ENCODE peak calls at places on chromosomes 3 and 15, in eight cellular contexts. W, Z, A, L, Q, U, N and V are unnamed samples.

GRCh38 chr3:71172951-71173350 is 410.6 kb downstream of the FOXP1 start:
- DNase-seq in A (peak), W (no peak), L (no peak), Q (peak), Z (no peak), N (peak), U (no peak), V (no peak)

GRCh38 chr3:125194849-125195601 is 17.5 kb downstream of the SLC12A8 start:
- DNase-seq in N (peak), A (peak), U (peak), Q (peak), L (no peak), Z (peak), W (no peak), V (no peak)

GRCh38 chr15:78718257-78718656 is 77.2 kb upstream of the CHRNB4 start:
- DNase-seq in Q (no peak), N (no peak), W (no peak), L (no peak), Z (no peak), A (no peak), U (no peak), V (no peak)

GRCh38 chr3:48716508-48716981 is 476 bp downstream of the IP6K2 start:
- DNase-seq in U (no peak), L (no peak), A (peak), N (no peak), W (no peak), Q (no peak), Z (no peak), V (no peak)

GRCh38 chr15:78055923-78056713 is 21.4 kb downstream of the TBC1D2B start:
- DNase-seq in Z (no peak), N (peak), L (no peak), A (peak), Q (peak), W (no peak), U (no peak), V (no peak)

GRCh38 chr15:68407141-68407885 is 24.6 kb downstream of the ITGA11 start:
- DNase-seq in L (no peak), Z (no peak), U (no peak), W (no peak), N (no peak), A (no peak), Q (peak), V (peak)

GRCh38 chr3:28386049-28386448 is 37.4 kb upstream of the AZI2 start:
- DNase-seq in N (no peak), L (no peak), A (no peak), U (no peak), Q (no peak), W (no peak), Z (no peak), V (no peak)

GRCh38 chr15:101489236-101489632 is 273 bp downstream of the PCSK6 start:
- DNase-seq in W (peak), A (peak), Q (no peak), N (peak), Z (no peak), U (no peak), L (peak), V (no peak)

GRCh38 chr15:47661661-47662180 is 55.6 kb upstream of the SEMA6D start:
- DNase-seq in L (no peak), U (no peak), N (no peak), Q (no peak), Z (peak), A (peak), W (no peak), V (no peak)

GRCh38 chr3:139111392-139112229 is 66.9 kb upstream of the PRR23C start:
- DNase-seq in Z (no peak), U (peak), A (peak), Q (peak), W (peak), L (peak), N (peak), V (peak)

GRCh38 chr15:88864861-88865497 is 30.4 kb downstream of the HAPLN3 start:
- DNase-seq in W (no peak), Q (no peak), A (no peak), Z (no peak), U (no peak), N (no peak), L (no peak), V (no peak)

GRCh38 chr15:47587938-47588817 is 129.1 kb upstream of the SEMA6D start:
- DNase-seq in N (peak), Z (no peak), A (no peak), Q (peak), W (no peak), L (no peak), U (no peak), V (no peak)

GRCh38 chr15:71312731-71313460 is 197.6 kb downstream of the THSD4 start:
- DNase-seq in U (no peak), L (no peak), W (no peak), Q (no peak), A (no peak), N (peak), Z (no peak), V (no peak)

GRCh38 chr3:9730747-9731205 is 759 bp upstream of the BRPF1 start:
- DNase-seq in L (no peak), U (no peak), Z (no peak), A (no peak), Q (no peak), W (peak), N (no peak), V (no peak)

GRCh38 chr3:138696661-138697370 is 88.2 kb downstream of the FAIM start:
- DNase-seq in U (no peak), Z (no peak), Q (peak), L (no peak), N (peak), W (no peak), A (peak), V (no peak)

GRCh38 chr3:197580253-197580691 is 24.5 kb upstream of the BDH1 start:
- DNase-seq in Z (no peak), U (no peak), Q (no peak), N (no peak), A (no peak), W (no peak), L (no peak), V (no peak)

GRCh38 chr3:31157028-31157694 is 262.7 kb upstream of the GADL1 start:
- DNase-seq in W (no peak), U (no peak), L (no peak), Q (no peak), Z (no peak), N (peak), A (no peak), V (no peak)

GRCh38 chr3:1139071-1139470 is 46.2 kb downstream of the CNTN6 start:
- DNase-seq in L (no peak), N (no peak), Q (peak), A (peak), U (no peak), Z (no peak), W (no peak), V (no peak)

GRCh38 chr15:81941479-81941878 is 104.3 kb downstream of the MEX3B start:
- DNase-seq in N (no peak), Q (no peak), U (no peak), A (no peak), Z (no peak), W (no peak), L (no peak), V (no peak)

GRCh38 chr3:144624656-144625055 is 653.0 kb downstream of the DIPK2A start:
- DNase-seq in W (no peak), Q (no peak), U (no peak), Z (no peak), L (no peak), A (no peak), N (no peak), V (no peak)

GRCh38 chr3:35789039-35789438 is 149.7 kb downstream of the ARPP21 start:
- DNase-seq in N (no peak), Z (no peak), W (no peak), A (no peak), L (no peak), Q (no peak), U (no peak), V (no peak)

GRCh38 chr15:83230242-83230641 is 22.6 kb upstream of the HDGFL3 start:
- DNase-seq in A (no peak), W (no peak), N (no peak), Z (no peak), L (no peak), U (no peak), Q (no peak), V (no peak)

DNA sequence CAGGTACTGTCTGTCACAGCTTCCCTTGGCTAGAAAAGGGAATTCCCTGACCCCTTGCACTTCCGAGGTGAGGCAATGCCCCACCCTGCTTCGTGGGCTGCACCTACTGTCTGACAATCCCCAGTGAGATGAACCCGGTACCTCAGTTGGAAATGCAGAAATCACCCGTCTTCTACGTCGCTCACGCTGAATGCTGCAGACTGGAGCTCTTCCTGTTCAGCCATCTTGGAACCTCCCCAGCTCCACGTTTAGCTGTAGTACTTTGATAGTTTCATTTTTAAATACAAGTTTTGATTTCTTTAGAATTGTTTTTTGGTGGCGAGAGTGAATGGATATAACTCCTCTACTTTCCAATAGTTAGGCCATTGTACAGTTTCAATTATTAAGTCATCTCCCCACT is 17.8 kb upstream of the HDGFL3 start:
- DNase-seq in L (no peak), W (no peak), N (no peak), A (no peak), Z (no peak), Q (no peak), U (no peak), V (no peak)
- TF ChIP-seq CTCF in L (no peak), W (no peak), N (no peak), A (no peak), Z (no peak), Q (no peak), U (no peak), V (no peak)

GRCh38 chr3:113304102-113304501 is 92.7 kb downstream of the BOC start:
- DNase-seq in W (no peak), A (no peak), N (no peak), L (no peak), Q (no peak), U (no peak), Z (no peak), V (no peak)

GRCh38 chr3:113310960-113311359 is 99.6 kb downstream of the BOC start:
- DNase-seq in W (no peak), A (no peak), N (no peak), Q (no peak), L (no peak), Z (no peak), U (no peak), V (no peak)

GRCh38 chr3:113300596-113300995 is 89.2 kb downstream of the BOC start:
- DNase-seq in L (no peak), N (no peak), W (no peak), U (no peak), Z (no peak), A (no peak), Q (no peak), V (no peak)

GRCh38 chr3:113304856-113305540 is 93.6 kb downstream of the BOC start:
- DNase-seq in U (no peak), W (no peak), Z (no peak), Q (no peak), A (no peak), L (no peak), N (no peak), V (no peak)
- TF ChIP-seq CTCF in U (no peak), W (no peak), Z (no peak), Q (no peak), A (no peak), L (no peak), N (no peak), V (peak)

DNA sequence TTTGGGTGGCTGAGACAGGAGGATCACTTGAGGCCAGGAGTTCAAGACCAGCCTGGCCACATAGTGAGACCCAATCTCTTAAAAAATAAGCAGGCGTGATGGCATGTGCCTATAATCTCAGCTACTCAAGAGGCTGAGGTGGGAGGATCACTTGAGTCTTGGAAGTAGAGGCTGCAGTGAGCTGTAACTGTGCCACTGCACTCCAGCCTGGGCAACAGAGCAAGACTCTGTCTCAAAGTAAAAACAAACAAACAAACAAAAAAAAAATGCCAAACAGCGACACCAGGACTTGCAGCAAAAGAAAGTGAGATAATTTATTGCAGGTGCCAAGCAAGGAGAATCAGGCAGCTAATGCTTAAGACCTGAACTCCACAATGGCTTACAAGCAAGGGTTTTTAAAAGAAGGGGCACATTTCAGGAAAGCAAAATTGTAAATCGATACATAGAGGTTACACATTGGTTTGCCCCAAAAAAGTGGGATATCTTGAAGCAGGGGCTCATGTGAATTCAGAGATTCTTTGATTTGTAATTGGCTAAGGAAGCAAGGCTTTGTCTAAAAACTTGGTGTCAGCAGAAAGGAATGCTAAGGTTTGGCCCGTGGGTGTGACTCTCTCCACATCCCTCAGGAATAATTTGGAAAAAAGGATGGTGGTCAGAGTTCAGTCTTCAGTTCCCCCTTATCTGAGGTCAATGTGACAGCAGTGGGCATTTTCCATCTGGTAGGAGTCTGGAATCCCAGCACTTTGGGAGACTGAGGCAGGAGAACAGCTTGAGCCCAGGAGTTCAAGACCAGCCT is 5.2 kb upstream of the MPI start:
- DNase-seq in Z (no peak), Q (peak), L (no peak), A (no peak), U (no peak), N (peak), W (no peak), V (no peak)
- TF ChIP-seq CTCF in Z (no peak), Q (no peak), L (no peak), A (no peak), U (no peak), N (no peak), W (no peak), V (no peak)

DNA sequence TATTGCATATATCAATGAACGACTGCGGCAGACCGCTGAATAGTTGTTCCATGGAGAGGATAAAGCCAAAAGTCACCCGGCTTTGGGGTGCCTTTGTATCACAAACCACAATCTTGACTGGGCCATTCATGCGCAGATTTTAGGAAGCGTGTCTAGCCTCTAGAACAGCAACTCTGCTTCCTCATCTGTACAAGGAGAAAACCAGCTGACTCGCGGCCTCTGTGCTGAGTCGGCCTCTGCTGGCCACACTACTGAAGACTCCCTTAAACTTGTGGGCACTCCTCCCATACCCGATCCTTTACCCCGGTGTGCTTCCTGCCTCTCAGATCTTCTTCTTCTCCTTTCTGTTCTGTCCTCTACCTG is 872 bp downstream of the DLEC1 start:
- DNase-seq in L (peak), N (peak), U (no peak), W (no peak), Q (peak), A (peak), Z (no peak), V (no peak)
- TF ChIP-seq CTCF in L (peak), N (peak), U (peak), W (no peak), Q (peak), A (peak), Z (peak), V (peak)